ENCODE peak calls at places on chromosome 7, in eight cellular contexts. A, Y, S, L, I, E, J and U are unnamed samples.

GRCh38 chr7:157481389-157481788 is 144.6 kb downstream of the DNAJB6 start:
- DNase-seq in E (no peak), Y (no peak), J (no peak), L (no peak), I (no peak), S (no peak), A (no peak), U (no peak)

GRCh38 chr7:151448261-151449252 is 8.6 kb upstream of the CRYGN start:
- DNase-seq in Y (peak), J (peak), I (peak), L (peak), A (peak), S (peak), E (peak), U (peak)

GRCh38 chr7:50502001-50502684 is 52.0 kb upstream of the FIGNL1 start:
- DNase-seq in I (no peak), L (no peak), J (peak), A (peak), S (no peak), E (peak), Y (peak), U (peak)

GRCh38 chr7:42883950-42884349 is 27.9 kb downstream of the C7orf25 start:
- DNase-seq in A (peak), E (no peak), I (no peak), Y (peak), S (peak), J (peak), L (no peak), U (no peak)

GRCh38 chr7:106071356-106071998 is 40.6 kb downstream of the SYPL1 start:
- DNase-seq in Y (peak), L (no peak), I (peak), A (no peak), S (no peak), E (no peak), J (no peak), U (no peak)

GRCh38 chr7:621572-622285 is 102.1 kb upstream of the PDGFA start:
- DNase-seq in S (no peak), J (no peak), I (no peak), E (peak), L (no peak), A (no peak), Y (no peak), U (no peak)

GRCh38 chr7:148464932-148465331 is 125.6 kb upstream of the C7orf33 start:
- DNase-seq in J (peak), Y (no peak), L (no peak), I (no peak), E (no peak), S (no peak), A (no peak), U (no peak)

GRCh38 chr7:159098795-159099194 is 45.9 kb downstream of the VIPR2 start:
- DNase-seq in I (no peak), S (no peak), J (no peak), E (no peak), Y (no peak), L (no peak), A (no peak), U (no peak)

GRCh38 chr7:138243430-138243829 is 167.2 kb downstream of the AKR1D1 start:
- DNase-seq in Y (peak), S (no peak), J (no peak), E (peak), L (no peak), I (no peak), A (no peak), U (no peak)

GRCh38 chr7:3649678-3650445 is 348.8 kb downstream of the SDK1 start:
- DNase-seq in L (no peak), I (no peak), S (no peak), J (peak), Y (peak), E (no peak), A (no peak), U (no peak)